ENCODE peak calls at places on chromosomes 5 and 9, in ten cellular contexts. One of them, this sample, is unnamed.

GRCh38 chr5:53557386-53557785 is 3.1 kb upstream of the NDUFS4 start:
- DNase-seq in choroid plexus epithelial cell: peak
- DNase-seq in OCI-LY7: no peak
- DNase-seq in H9: no peak
- DNase-seq in psoas muscle: no peak
- DNase-seq in progenitor cell of endocrine pancreas: no peak
- DNase-seq in Calu3: no peak
- DNase-seq in cardiac fibroblast: no peak
- DNase-seq in suprapubic skin: no peak
- DNase-seq in bronchial epithelial cell: peak
- DNase-seq in this sample: no peak

GRCh38 chr5:34833991-34834793 is 4.8 kb upstream of the TTC23L start:
- DNase-seq in choroid plexus epithelial cell: peak
- DNase-seq in OCI-LY7: no peak
- DNase-seq in H9: peak
- DNase-seq in psoas muscle: no peak
- DNase-seq in progenitor cell of endocrine pancreas: no peak
- DNase-seq in Calu3: no peak
- DNase-seq in cardiac fibroblast: peak
- DNase-seq in suprapubic skin: no peak
- DNase-seq in bronchial epithelial cell: peak
- DNase-seq in this sample: no peak

GRCh38 chr5:67426961-67427630 is 230.5 kb upstream of the CD180 start:
- DNase-seq in choroid plexus epithelial cell: no peak
- DNase-seq in OCI-LY7: no peak
- DNase-seq in H9: no peak
- DNase-seq in psoas muscle: no peak
- DNase-seq in progenitor cell of endocrine pancreas: no peak
- DNase-seq in Calu3: no peak
- DNase-seq in cardiac fibroblast: no peak
- DNase-seq in suprapubic skin: no peak
- DNase-seq in bronchial epithelial cell: peak
- DNase-seq in this sample: no peak

GRCh38 chr5:6448622-6449464 is at the start of gene UBE2QL1:
- DNase-seq in choroid plexus epithelial cell: peak
- DNase-seq in OCI-LY7: no peak
- DNase-seq in H9: peak
- DNase-seq in psoas muscle: peak
- DNase-seq in progenitor cell of endocrine pancreas: peak
- DNase-seq in Calu3: no peak
- DNase-seq in cardiac fibroblast: peak
- DNase-seq in suprapubic skin: no peak
- DNase-seq in bronchial epithelial cell: no peak
- DNase-seq in this sample: peak

GRCh38 chr9:32004431-32005076 is 379.9 kb upstream of the ACO1 start:
- DNase-seq in choroid plexus epithelial cell: no peak
- DNase-seq in OCI-LY7: no peak
- DNase-seq in H9: no peak
- DNase-seq in psoas muscle: no peak
- DNase-seq in progenitor cell of endocrine pancreas: no peak
- DNase-seq in Calu3: no peak
- DNase-seq in cardiac fibroblast: no peak
- DNase-seq in suprapubic skin: no peak
- DNase-seq in bronchial epithelial cell: no peak
- DNase-seq in this sample: no peak

GRCh38 chr9:111743275-111743674 is 51.5 kb downstream of the SHOC1 start:
- DNase-seq in choroid plexus epithelial cell: peak
- DNase-seq in OCI-LY7: no peak
- DNase-seq in H9: no peak
- DNase-seq in psoas muscle: no peak
- DNase-seq in progenitor cell of endocrine pancreas: no peak
- DNase-seq in Calu3: peak
- DNase-seq in cardiac fibroblast: peak
- DNase-seq in suprapubic skin: no peak
- DNase-seq in bronchial epithelial cell: peak
- DNase-seq in this sample: no peak

GRCh38 chr5:51226420-51226735 is 156.9 kb upstream of the ISL1 start:
- DNase-seq in choroid plexus epithelial cell: no peak
- DNase-seq in OCI-LY7: no peak
- DNase-seq in H9: peak
- DNase-seq in psoas muscle: no peak
- DNase-seq in progenitor cell of endocrine pancreas: peak
- DNase-seq in Calu3: peak
- DNase-seq in cardiac fibroblast: no peak
- DNase-seq in suprapubic skin: no peak
- DNase-seq in bronchial epithelial cell: peak
- DNase-seq in this sample: no peak

GRCh38 chr5:68285857-68286611 is 70.5 kb downstream of the PIK3R1 start:
- DNase-seq in choroid plexus epithelial cell: peak
- DNase-seq in OCI-LY7: peak
- DNase-seq in H9: no peak
- DNase-seq in psoas muscle: no peak
- DNase-seq in progenitor cell of endocrine pancreas: no peak
- DNase-seq in Calu3: no peak
- DNase-seq in cardiac fibroblast: peak
- DNase-seq in suprapubic skin: no peak
- DNase-seq in bronchial epithelial cell: peak
- DNase-seq in this sample: no peak

GRCh38 chr9:27539479-27540441 is 10.1 kb upstream of the MOB3B start:
- DNase-seq in choroid plexus epithelial cell: peak
- DNase-seq in OCI-LY7: no peak
- DNase-seq in H9: no peak
- DNase-seq in psoas muscle: peak
- DNase-seq in progenitor cell of endocrine pancreas: no peak
- DNase-seq in Calu3: no peak
- DNase-seq in cardiac fibroblast: peak
- DNase-seq in suprapubic skin: no peak
- DNase-seq in bronchial epithelial cell: peak
- DNase-seq in this sample: no peak

DNA sequence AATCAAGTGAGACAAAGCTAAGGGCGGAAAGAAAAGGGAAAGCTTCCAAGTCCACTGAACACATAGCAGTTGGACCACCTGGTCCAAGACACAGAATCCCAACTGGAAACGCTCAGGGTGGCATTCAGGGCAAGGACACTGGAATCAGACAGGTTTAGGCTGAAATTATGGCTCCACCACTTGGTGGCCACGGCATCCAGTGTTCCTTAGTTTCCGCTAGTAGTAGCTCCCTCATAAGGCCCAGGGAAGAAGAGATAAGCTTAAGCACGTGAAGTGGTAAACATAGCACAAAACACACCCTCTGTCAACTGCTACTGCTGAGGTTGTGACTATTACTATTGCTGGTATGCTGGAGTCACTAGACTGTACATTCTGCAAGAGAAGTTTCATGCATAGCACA is 209.4 kb downstream of the GLIS3 start:
- DNase-seq in choroid plexus epithelial cell: no peak
- DNase-seq in OCI-LY7: no peak
- DNase-seq in H9: no peak
- DNase-seq in psoas muscle: no peak
- DNase-seq in progenitor cell of endocrine pancreas: no peak
- DNase-seq in Calu3: no peak
- DNase-seq in cardiac fibroblast: no peak
- DNase-seq in suprapubic skin: no peak
- DNase-seq in bronchial epithelial cell: no peak
- DNase-seq in this sample: no peak
- TF ChIP-seq CTCF in choroid plexus epithelial cell: peak
- TF ChIP-seq CTCF in OCI-LY7: no peak
- TF ChIP-seq CTCF in H9: no peak
- TF ChIP-seq CTCF in psoas muscle: no peak
- TF ChIP-seq CTCF in progenitor cell of endocrine pancreas: no peak
- TF ChIP-seq CTCF in Calu3: no peak
- TF ChIP-seq CTCF in cardiac fibroblast: no peak
- TF ChIP-seq CTCF in suprapubic skin: no peak
- TF ChIP-seq CTCF in bronchial epithelial cell: peak
- TF ChIP-seq CTCF in this sample: no peak

GRCh38 chr5:54676466-54676865 is 158.9 kb downstream of the SNX18 start:
- DNase-seq in choroid plexus epithelial cell: no peak
- DNase-seq in OCI-LY7: no peak
- DNase-seq in H9: no peak
- DNase-seq in psoas muscle: peak
- DNase-seq in progenitor cell of endocrine pancreas: no peak
- DNase-seq in Calu3: no peak
- DNase-seq in cardiac fibroblast: peak
- DNase-seq in suprapubic skin: no peak
- DNase-seq in bronchial epithelial cell: no peak
- DNase-seq in this sample: no peak

GRCh38 chr5:54671111-54671531 is 153.6 kb downstream of the SNX18 start:
- DNase-seq in choroid plexus epithelial cell: peak
- DNase-seq in OCI-LY7: no peak
- DNase-seq in H9: no peak
- DNase-seq in psoas muscle: no peak
- DNase-seq in progenitor cell of endocrine pancreas: no peak
- DNase-seq in Calu3: no peak
- DNase-seq in cardiac fibroblast: peak
- DNase-seq in suprapubic skin: no peak
- DNase-seq in bronchial epithelial cell: peak
- DNase-seq in this sample: no peak

GRCh38 chr5:54676964-54677363 is 159.4 kb downstream of the SNX18 start:
- DNase-seq in choroid plexus epithelial cell: no peak
- DNase-seq in OCI-LY7: no peak
- DNase-seq in H9: no peak
- DNase-seq in psoas muscle: no peak
- DNase-seq in progenitor cell of endocrine pancreas: no peak
- DNase-seq in Calu3: no peak
- DNase-seq in cardiac fibroblast: no peak
- DNase-seq in suprapubic skin: no peak
- DNase-seq in bronchial epithelial cell: no peak
- DNase-seq in this sample: no peak

GRCh38 chr5:54672867-54673266 is 155.3 kb downstream of the SNX18 start:
- DNase-seq in choroid plexus epithelial cell: no peak
- DNase-seq in OCI-LY7: no peak
- DNase-seq in H9: no peak
- DNase-seq in psoas muscle: no peak
- DNase-seq in progenitor cell of endocrine pancreas: no peak
- DNase-seq in Calu3: no peak
- DNase-seq in cardiac fibroblast: no peak
- DNase-seq in suprapubic skin: no peak
- DNase-seq in bronchial epithelial cell: peak
- DNase-seq in this sample: no peak

DNA sequence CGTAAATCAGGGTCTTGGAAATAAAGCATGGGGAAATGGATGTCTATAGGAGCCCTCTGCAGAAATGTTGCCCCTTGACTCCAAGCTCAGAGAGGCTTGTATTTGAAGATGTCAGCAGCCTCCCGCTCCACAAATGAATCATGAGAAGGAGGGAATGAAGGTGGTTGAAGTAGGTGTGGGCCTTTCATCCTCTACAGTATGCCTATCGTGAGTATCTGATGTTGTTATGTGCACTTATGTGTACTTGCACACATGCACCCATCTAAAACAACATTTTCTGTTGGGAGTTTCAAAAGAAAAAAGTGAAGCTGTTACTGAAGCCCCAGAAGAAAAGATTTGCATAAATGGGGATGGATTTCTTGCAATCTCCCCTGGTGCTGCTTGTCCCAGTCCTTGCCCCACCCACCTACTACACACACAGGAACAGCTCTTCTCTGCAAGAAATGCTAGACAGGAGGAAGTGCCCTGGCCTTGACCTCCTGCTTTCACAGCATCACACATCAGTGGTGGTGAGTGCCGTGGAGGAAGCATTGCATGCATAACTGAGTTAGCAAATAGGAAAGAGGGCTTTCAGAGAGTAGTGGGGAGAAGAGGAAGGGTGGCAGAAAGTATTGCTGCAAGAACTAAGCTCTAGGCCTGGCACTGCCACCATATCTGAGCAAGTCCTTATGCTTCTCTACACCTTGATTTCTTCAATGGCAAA is 156.1 kb downstream of the SNX18 start:
- DNase-seq in choroid plexus epithelial cell: peak
- DNase-seq in OCI-LY7: peak
- DNase-seq in H9: no peak
- DNase-seq in psoas muscle: peak
- DNase-seq in progenitor cell of endocrine pancreas: no peak
- DNase-seq in Calu3: peak
- DNase-seq in cardiac fibroblast: peak
- DNase-seq in suprapubic skin: no peak
- DNase-seq in bronchial epithelial cell: peak
- DNase-seq in this sample: no peak
- TF ChIP-seq CTCF in choroid plexus epithelial cell: no peak
- TF ChIP-seq CTCF in OCI-LY7: no peak
- TF ChIP-seq CTCF in H9: no peak
- TF ChIP-seq CTCF in psoas muscle: no peak
- TF ChIP-seq CTCF in progenitor cell of endocrine pancreas: no peak
- TF ChIP-seq CTCF in Calu3: no peak
- TF ChIP-seq CTCF in cardiac fibroblast: no peak
- TF ChIP-seq CTCF in suprapubic skin: no peak
- TF ChIP-seq CTCF in bronchial epithelial cell: no peak
- TF ChIP-seq CTCF in this sample: no peak

DNA sequence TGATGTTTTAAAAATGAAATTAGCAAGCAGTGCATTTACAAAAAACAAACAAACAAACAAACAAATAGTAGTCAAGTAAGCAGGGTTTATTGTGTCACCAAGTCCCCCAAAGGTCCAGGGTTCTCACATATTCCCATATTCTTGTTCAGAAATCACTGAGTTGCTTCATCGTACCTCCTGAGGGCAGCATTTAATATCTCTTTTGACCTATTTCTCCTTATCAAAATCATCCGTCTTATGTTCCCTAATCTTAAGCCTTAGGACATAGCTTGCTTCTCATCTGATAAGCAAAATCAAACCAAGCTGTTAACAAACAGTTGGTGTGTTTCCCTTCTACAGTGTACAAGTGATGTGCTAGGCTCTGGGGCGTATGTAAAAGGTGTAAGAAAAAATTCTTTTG is 109.5 kb upstream of the MAN2A1 start:
- DNase-seq in choroid plexus epithelial cell: peak
- DNase-seq in OCI-LY7: no peak
- DNase-seq in H9: no peak
- DNase-seq in psoas muscle: no peak
- DNase-seq in progenitor cell of endocrine pancreas: no peak
- DNase-seq in Calu3: no peak
- DNase-seq in cardiac fibroblast: no peak
- DNase-seq in suprapubic skin: no peak
- DNase-seq in bronchial epithelial cell: no peak
- DNase-seq in this sample: no peak
- TF ChIP-seq CTCF in choroid plexus epithelial cell: no peak
- TF ChIP-seq CTCF in OCI-LY7: no peak
- TF ChIP-seq CTCF in H9: no peak
- TF ChIP-seq CTCF in psoas muscle: no peak
- TF ChIP-seq CTCF in progenitor cell of endocrine pancreas: no peak
- TF ChIP-seq CTCF in Calu3: no peak
- TF ChIP-seq CTCF in cardiac fibroblast: no peak
- TF ChIP-seq CTCF in suprapubic skin: no peak
- TF ChIP-seq CTCF in bronchial epithelial cell: no peak
- TF ChIP-seq CTCF in this sample: no peak

DNA sequence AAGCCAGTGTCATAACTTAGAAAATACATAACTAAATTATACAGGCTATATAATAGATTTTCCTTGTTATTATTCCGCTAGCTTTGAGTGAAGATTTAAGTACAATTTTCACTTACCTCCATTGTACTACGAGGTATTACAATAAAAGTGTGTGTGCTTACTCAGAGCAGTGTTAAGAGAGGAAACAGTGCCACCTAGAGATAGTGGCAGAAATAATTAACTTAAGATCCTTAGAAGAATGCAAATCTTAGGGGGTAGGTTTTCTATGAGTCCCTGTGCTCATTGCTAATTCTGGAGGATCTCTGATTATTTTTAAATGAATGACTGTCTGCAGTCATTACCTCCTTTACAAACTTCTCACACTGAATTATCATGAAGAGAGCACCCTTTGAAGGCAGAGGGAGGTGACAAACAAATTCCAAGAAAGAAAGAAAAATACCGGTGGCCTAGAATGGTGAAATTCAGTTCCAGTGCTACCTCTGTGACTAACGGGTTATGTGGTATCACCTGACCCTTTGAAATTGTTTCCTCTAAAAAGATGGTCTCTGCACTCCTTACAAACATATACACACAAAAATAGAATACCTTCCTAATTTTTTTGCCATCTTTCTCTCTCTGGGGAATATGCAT is 379.8 kb downstream of the TRIM36 start:
- DNase-seq in choroid plexus epithelial cell: peak
- DNase-seq in OCI-LY7: peak
- DNase-seq in H9: no peak
- DNase-seq in psoas muscle: no peak
- DNase-seq in progenitor cell of endocrine pancreas: no peak
- DNase-seq in Calu3: no peak
- DNase-seq in cardiac fibroblast: peak
- DNase-seq in suprapubic skin: no peak
- DNase-seq in bronchial epithelial cell: peak
- DNase-seq in this sample: no peak
- TF ChIP-seq CTCF in choroid plexus epithelial cell: no peak
- TF ChIP-seq CTCF in OCI-LY7: peak
- TF ChIP-seq CTCF in H9: peak
- TF ChIP-seq CTCF in psoas muscle: peak
- TF ChIP-seq CTCF in progenitor cell of endocrine pancreas: peak
- TF ChIP-seq CTCF in Calu3: peak
- TF ChIP-seq CTCF in cardiac fibroblast: no peak
- TF ChIP-seq CTCF in suprapubic skin: peak
- TF ChIP-seq CTCF in bronchial epithelial cell: peak
- TF ChIP-seq CTCF in this sample: peak